ENCODE peak calls at places on chromosome 5, in seven cellular contexts. One of them, this sample, is unnamed.

GRCh38 chr5:156718985-156719384 is 131.1 kb upstream of the PPP1R2B start:
- DNase-seq in heart right ventricle: no peak
- DNase-seq in NCI-H226: no peak
- DNase-seq in adipocyte: no peak
- DNase-seq in left cardiac atrium: no peak
- DNase-seq in fibroblast of mammary gland: no peak
- DNase-seq in aorta: no peak
- DNase-seq in this sample: no peak

GRCh38 chr5:35029333-35029732 is 18.4 kb downstream of the AGXT2 start:
- DNase-seq in aorta: no peak
- DNase-seq in adipocyte: no peak
- DNase-seq in left cardiac atrium: no peak
- DNase-seq in heart right ventricle: no peak
- DNase-seq in NCI-H226: peak
- DNase-seq in fibroblast of mammary gland: peak
- DNase-seq in this sample: no peak

GRCh38 chr5:77669677-77670076 is 31.2 kb upstream of the OTP start:
- DNase-seq in aorta: no peak
- DNase-seq in left cardiac atrium: no peak
- DNase-seq in NCI-H226: no peak
- DNase-seq in adipocyte: no peak
- DNase-seq in heart right ventricle: no peak
- DNase-seq in fibroblast of mammary gland: no peak
- DNase-seq in this sample: no peak

GRCh38 chr5:174585472-174585871 is 138.9 kb upstream of the MSX2 start:
- DNase-seq in aorta: no peak
- DNase-seq in heart right ventricle: no peak
- DNase-seq in left cardiac atrium: no peak
- DNase-seq in NCI-H226: no peak
- DNase-seq in fibroblast of mammary gland: no peak
- DNase-seq in adipocyte: no peak
- DNase-seq in this sample: no peak

GRCh38 chr5:95686661-95687060 is 3.9 kb upstream of the SPATA9 start:
- DNase-seq in NCI-H226: no peak
- DNase-seq in heart right ventricle: no peak
- DNase-seq in fibroblast of mammary gland: no peak
- DNase-seq in left cardiac atrium: no peak
- DNase-seq in aorta: no peak
- DNase-seq in adipocyte: no peak
- DNase-seq in this sample: no peak

GRCh38 chr5:145362261-145362660 is 472.9 kb downstream of the PRELID2 start:
- DNase-seq in heart right ventricle: no peak
- DNase-seq in left cardiac atrium: no peak
- DNase-seq in adipocyte: peak
- DNase-seq in fibroblast of mammary gland: peak
- DNase-seq in aorta: no peak
- DNase-seq in NCI-H226: peak
- DNase-seq in this sample: no peak

GRCh38 chr5:93349613-93350012 is 231.4 kb downstream of the NR2F1-AS1 start:
- DNase-seq in adipocyte: peak
- DNase-seq in left cardiac atrium: no peak
- DNase-seq in fibroblast of mammary gland: peak
- DNase-seq in aorta: no peak
- DNase-seq in heart right ventricle: no peak
- DNase-seq in NCI-H226: peak
- DNase-seq in this sample: no peak

GRCh38 chr5:133952729-133953567 is 15.5 kb downstream of the C5orf15 start:
- DNase-seq in adipocyte: peak
- DNase-seq in NCI-H226: no peak
- DNase-seq in aorta: peak
- DNase-seq in fibroblast of mammary gland: peak
- DNase-seq in heart right ventricle: no peak
- DNase-seq in left cardiac atrium: peak
- DNase-seq in this sample: no peak

GRCh38 chr5:146813346-146813745 is 65.2 kb downstream of the PPP2R2B start:
- DNase-seq in heart right ventricle: no peak
- DNase-seq in adipocyte: no peak
- DNase-seq in left cardiac atrium: no peak
- DNase-seq in aorta: no peak
- DNase-seq in NCI-H226: no peak
- DNase-seq in fibroblast of mammary gland: no peak
- DNase-seq in this sample: no peak

GRCh38 chr5:150438873-150439546 is 10.5 kb downstream of the RPS14 start:
- DNase-seq in left cardiac atrium: no peak
- DNase-seq in heart right ventricle: no peak
- DNase-seq in aorta: no peak
- DNase-seq in adipocyte: peak
- DNase-seq in fibroblast of mammary gland: peak
- DNase-seq in NCI-H226: peak
- DNase-seq in this sample: no peak

GRCh38 chr5:115460476-115460875 is 84.1 kb downstream of the FEM1C start:
- DNase-seq in fibroblast of mammary gland: peak
- DNase-seq in adipocyte: peak
- DNase-seq in heart right ventricle: peak
- DNase-seq in aorta: no peak
- DNase-seq in NCI-H226: peak
- DNase-seq in left cardiac atrium: peak
- DNase-seq in this sample: no peak

GRCh38 chr5:10331341-10331796 is 22.1 kb upstream of the MARCHF6 start:
- DNase-seq in aorta: peak
- DNase-seq in adipocyte: peak
- DNase-seq in left cardiac atrium: peak
- DNase-seq in fibroblast of mammary gland: peak
- DNase-seq in heart right ventricle: peak
- DNase-seq in NCI-H226: no peak
- DNase-seq in this sample: no peak

GRCh38 chr5:149732500-149733128 is 2.5 kb downstream of the PPARGC1B start:
- DNase-seq in heart right ventricle: peak
- DNase-seq in aorta: no peak
- DNase-seq in NCI-H226: peak
- DNase-seq in fibroblast of mammary gland: peak
- DNase-seq in adipocyte: no peak
- DNase-seq in left cardiac atrium: peak
- DNase-seq in this sample: no peak

GRCh38 chr5:67013719-67014118 is 182.9 kb downstream of the CD180 start:
- DNase-seq in NCI-H226: no peak
- DNase-seq in left cardiac atrium: no peak
- DNase-seq in fibroblast of mammary gland: no peak
- DNase-seq in adipocyte: no peak
- DNase-seq in aorta: no peak
- DNase-seq in heart right ventricle: no peak
- DNase-seq in this sample: no peak

GRCh38 chr5:26805076-26805475 is 233.3 kb downstream of the CDH9 start:
- DNase-seq in aorta: no peak
- DNase-seq in NCI-H226: no peak
- DNase-seq in adipocyte: no peak
- DNase-seq in heart right ventricle: no peak
- DNase-seq in fibroblast of mammary gland: no peak
- DNase-seq in left cardiac atrium: no peak
- DNase-seq in this sample: no peak

GRCh38 chr5:84227221-84227620 is 157.5 kb downstream of the EDIL3 start:
- DNase-seq in NCI-H226: no peak
- DNase-seq in adipocyte: no peak
- DNase-seq in left cardiac atrium: no peak
- DNase-seq in heart right ventricle: no peak
- DNase-seq in fibroblast of mammary gland: no peak
- DNase-seq in aorta: no peak
- DNase-seq in this sample: no peak

GRCh38 chr5:87151547-87151946 is 116.1 kb upstream of the RASA1 start:
- DNase-seq in aorta: no peak
- DNase-seq in adipocyte: peak
- DNase-seq in fibroblast of mammary gland: peak
- DNase-seq in left cardiac atrium: no peak
- DNase-seq in heart right ventricle: no peak
- DNase-seq in NCI-H226: peak
- DNase-seq in this sample: no peak

GRCh38 chr5:14082973-14083372 is 60.2 kb upstream of the TRIO start:
- DNase-seq in aorta: no peak
- DNase-seq in heart right ventricle: no peak
- DNase-seq in adipocyte: no peak
- DNase-seq in NCI-H226: no peak
- DNase-seq in left cardiac atrium: no peak
- DNase-seq in fibroblast of mammary gland: no peak
- DNase-seq in this sample: no peak

GRCh38 chr5:131538177-131538593 is 96.8 kb downstream of the RAPGEF6 start:
- DNase-seq in heart right ventricle: no peak
- DNase-seq in fibroblast of mammary gland: peak
- DNase-seq in aorta: no peak
- DNase-seq in left cardiac atrium: no peak
- DNase-seq in adipocyte: peak
- DNase-seq in NCI-H226: peak
- DNase-seq in this sample: no peak

GRCh38 chr5:137660349-137660817 is 75.5 kb downstream of the KLHL3 start:
- DNase-seq in aorta: peak
- DNase-seq in heart right ventricle: peak
- DNase-seq in fibroblast of mammary gland: peak
- DNase-seq in NCI-H226: peak
- DNase-seq in adipocyte: peak
- DNase-seq in left cardiac atrium: peak
- DNase-seq in this sample: peak

GRCh38 chr5:83711982-83712601 is 8.6 kb downstream of the HAPLN1 start:
- DNase-seq in heart right ventricle: no peak
- DNase-seq in adipocyte: peak
- DNase-seq in left cardiac atrium: no peak
- DNase-seq in aorta: no peak
- DNase-seq in fibroblast of mammary gland: peak
- DNase-seq in NCI-H226: no peak
- DNase-seq in this sample: peak

GRCh38 chr5:8081179-8081578 is 212.2 kb downstream of the MTRR start:
- DNase-seq in fibroblast of mammary gland: no peak
- DNase-seq in heart right ventricle: no peak
- DNase-seq in adipocyte: no peak
- DNase-seq in left cardiac atrium: no peak
- DNase-seq in NCI-H226: no peak
- DNase-seq in aorta: no peak
- DNase-seq in this sample: no peak

This sample was measured in activated CD8-positive, alpha-beta T cell treated with anti-CD3 and anti-CD28 coated beads, Interleukin-2, amount 10 ng/mL, durations not matched to agents 7 days and 5 days.